ENCODE peak calls at places on chromosomes 2 and 18, in six cellular contexts. One of them, this sample, is unnamed.

GRCh38 chr2:40027968-40028367 is 248.9 kb upstream of the THUMPD2 start:
- DNase-seq in A549: no peak
- DNase-seq in endothelial cell of umbilical vein: no peak
- DNase-seq in GM12878: no peak
- DNase-seq in K562: no peak
- DNase-seq in HepG2: no peak
- DNase-seq in this sample: no peak

GRCh38 chr2:5932556-5933469 is 240.6 kb downstream of the SOX11 start:
- DNase-seq in A549: no peak
- DNase-seq in endothelial cell of umbilical vein: no peak
- DNase-seq in GM12878: no peak
- DNase-seq in K562: no peak
- DNase-seq in HepG2: no peak
- DNase-seq in this sample: no peak

GRCh38 chr2:234169676-234170075 is 119.2 kb downstream of the SPP2 start:
- DNase-seq in A549: no peak
- DNase-seq in endothelial cell of umbilical vein: no peak
- DNase-seq in GM12878: no peak
- DNase-seq in K562: no peak
- DNase-seq in HepG2: no peak
- DNase-seq in this sample: no peak

GRCh38 chr2:118078734-118079133 is 9.5 kb upstream of the INSIG2 start:
- DNase-seq in A549: no peak
- DNase-seq in endothelial cell of umbilical vein: no peak
- DNase-seq in GM12878: no peak
- DNase-seq in K562: no peak
- DNase-seq in HepG2: no peak
- DNase-seq in this sample: no peak

GRCh38 chr18:6807504-6808257 is 78.2 kb downstream of the ARHGAP28 start:
- DNase-seq in A549: no peak
- DNase-seq in endothelial cell of umbilical vein: peak; percentile 97
- DNase-seq in GM12878: no peak
- DNase-seq in K562: no peak
- DNase-seq in HepG2: no peak
- DNase-seq in this sample: no peak

GRCh38 chr18:45416168-45416567 is 199.1 kb upstream of the SLC14A2 start:
- DNase-seq in A549: no peak
- DNase-seq in endothelial cell of umbilical vein: no peak
- DNase-seq in GM12878: no peak
- DNase-seq in K562: no peak
- DNase-seq in HepG2: no peak
- DNase-seq in this sample: no peak

GRCh38 chr18:71293322-71293721 is 1004.5 kb downstream of the SOCS6 start:
- DNase-seq in A549: no peak
- DNase-seq in endothelial cell of umbilical vein: no peak
- DNase-seq in GM12878: no peak
- DNase-seq in K562: no peak
- DNase-seq in HepG2: no peak
- DNase-seq in this sample: no peak

GRCh38 chr2:128491845-128492244 is 173.2 kb upstream of the HS6ST1 start:
- DNase-seq in A549: no peak
- DNase-seq in endothelial cell of umbilical vein: no peak
- DNase-seq in GM12878: no peak
- DNase-seq in K562: no peak
- DNase-seq in HepG2: no peak
- DNase-seq in this sample: no peak

GRCh38 chr2:220736778-220737177 is 835.3 kb downstream of the EPHA4 start:
- DNase-seq in A549: peak; percentile 26
- DNase-seq in endothelial cell of umbilical vein: no peak
- DNase-seq in GM12878: no peak
- DNase-seq in K562: no peak
- DNase-seq in HepG2: no peak
- DNase-seq in this sample: peak; percentile 3
- TF ChIP-seq MYC in A549: no peak
- TF ChIP-seq MYC in endothelial cell of umbilical vein: no peak
- TF ChIP-seq MYC in GM12878: no peak
- TF ChIP-seq MYC in K562: no peak
- TF ChIP-seq MYC in HepG2: no peak
- TF ChIP-seq MYC in this sample: no peak

DNA sequence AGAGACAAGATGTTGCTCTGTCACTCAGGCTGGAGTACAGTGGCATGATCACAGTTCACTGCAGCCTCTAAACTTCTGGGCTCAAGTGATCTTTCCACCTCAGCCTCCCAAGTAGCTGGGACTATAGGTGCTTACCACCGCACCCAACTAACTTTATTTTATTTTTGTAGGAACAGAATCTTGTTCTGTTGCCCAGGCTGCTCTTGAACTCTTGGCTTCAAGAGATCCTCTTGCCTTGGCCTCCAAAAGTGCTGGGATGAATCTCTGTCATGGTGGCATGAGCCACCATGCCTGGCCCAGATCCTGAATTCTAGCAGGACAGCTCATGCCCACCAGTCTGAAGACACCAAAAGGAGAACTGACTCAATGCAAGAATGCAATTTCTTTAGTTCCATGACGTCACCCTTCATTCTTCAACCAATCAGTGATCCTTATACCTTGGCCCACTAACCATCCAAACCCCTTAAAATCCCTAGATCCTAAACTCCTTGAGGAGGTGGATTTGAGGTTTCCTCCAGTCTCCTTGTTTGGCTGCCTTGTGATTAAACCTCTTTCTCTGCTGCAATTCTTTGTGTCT is 25.6 kb upstream of the CXXC1 start:
- DNase-seq in A549: no peak
- DNase-seq in endothelial cell of umbilical vein: no peak
- DNase-seq in GM12878: peak; percentile 73
- DNase-seq in K562: no peak
- DNase-seq in HepG2: no peak
- DNase-seq in this sample: no peak
- TF ChIP-seq POLR2A in A549: no peak
- TF ChIP-seq POLR2A in endothelial cell of umbilical vein: no peak
- TF ChIP-seq POLR2A in GM12878: no peak
- TF ChIP-seq POLR2A in K562: no peak
- TF ChIP-seq POLR2A in HepG2: no peak
- TF ChIP-seq POLR2A in this sample: no peak

DNA sequence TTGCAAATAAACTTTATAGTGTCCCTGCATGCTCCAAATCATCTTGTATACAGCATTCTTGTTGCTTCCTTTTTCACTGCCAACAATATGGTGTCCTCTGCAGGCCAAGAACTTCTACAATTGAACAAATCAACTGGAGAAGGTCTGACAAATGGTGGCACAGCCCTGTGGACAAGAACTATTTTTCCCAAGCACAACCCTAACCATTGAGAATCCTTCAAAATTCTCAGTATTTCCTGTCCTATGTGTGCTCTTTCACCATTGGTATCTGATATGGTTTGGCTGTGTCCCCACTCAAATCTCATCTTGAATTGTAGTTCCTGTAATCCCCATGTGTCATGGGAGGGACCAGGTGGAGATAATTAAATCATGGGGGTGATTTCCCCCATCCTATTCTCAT is 865.1 kb upstream of the ACVR2A start:
- DNase-seq in A549: no peak
- DNase-seq in endothelial cell of umbilical vein: no peak
- DNase-seq in GM12878: no peak
- DNase-seq in K562: no peak
- DNase-seq in HepG2: no peak
- DNase-seq in this sample: no peak
- TF ChIP-seq MYC in A549: no peak
- TF ChIP-seq MYC in endothelial cell of umbilical vein: no peak
- TF ChIP-seq MYC in GM12878: no peak
- TF ChIP-seq MYC in K562: no peak
- TF ChIP-seq MYC in HepG2: no peak
- TF ChIP-seq MYC in this sample: no peak

DNA sequence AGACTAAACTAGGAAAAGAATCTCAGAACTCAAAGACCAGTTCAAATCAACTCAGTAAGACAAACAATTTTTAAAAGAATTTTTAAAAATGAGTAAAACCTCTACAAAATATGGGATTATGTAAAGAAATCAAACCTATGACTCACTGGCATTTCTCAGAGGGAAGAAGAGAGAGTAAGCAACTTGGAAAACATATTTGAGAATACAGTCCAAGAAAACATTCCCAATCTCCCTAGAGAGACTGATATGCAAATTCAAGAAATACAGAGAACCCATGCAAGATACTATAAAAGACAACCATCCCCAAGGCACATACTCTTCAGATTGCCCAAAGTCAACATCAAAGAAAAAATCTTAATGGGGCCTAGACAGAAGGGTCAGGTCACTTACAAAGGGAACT is 162.7 kb downstream of the WDPCP start:
- DNase-seq in A549: no peak
- DNase-seq in endothelial cell of umbilical vein: no peak
- DNase-seq in GM12878: no peak
- DNase-seq in K562: no peak
- DNase-seq in HepG2: no peak
- DNase-seq in this sample: no peak
- TF ChIP-seq POLR2A in A549: no peak
- TF ChIP-seq POLR2A in endothelial cell of umbilical vein: no peak
- TF ChIP-seq POLR2A in GM12878: no peak
- TF ChIP-seq POLR2A in K562: no peak
- TF ChIP-seq POLR2A in HepG2: no peak
- TF ChIP-seq POLR2A in this sample: no peak

GRCh38 chr18:54878057-54878661 is 49.9 kb downstream of the RAB27B start:
- DNase-seq in A549: no peak
- DNase-seq in endothelial cell of umbilical vein: no peak
- DNase-seq in GM12878: no peak
- DNase-seq in K562: no peak
- DNase-seq in HepG2: no peak
- DNase-seq in this sample: no peak
- TF ChIP-seq MYC in A549: no peak
- TF ChIP-seq MYC in endothelial cell of umbilical vein: no peak
- TF ChIP-seq MYC in GM12878: no peak
- TF ChIP-seq MYC in K562: no peak
- TF ChIP-seq MYC in HepG2: no peak
- TF ChIP-seq MYC in this sample: no peak

This sample was measured in NB4.